ENCODE peak calls at places on chromosome 7, in nine cellular contexts. One of them, this sample, is unnamed.
A peak's percentile ranks its signal among the peaks of the same experiment; 100 is the strongest.

GRCh38 chr7:131581241-131582157 is 25.1 kb upstream of the PODXL start:
- DNase-seq in T-helper 9 cell: no peak
- DNase-seq in activated naive CD4-positive, alpha-beta T cell treated with anti-CD3 and anti-CD28 coated beads for 36 hours: no peak
- DNase-seq in SK-MEL-5: no peak
- DNase-seq in fibroblast of mammary gland: no peak
- DNase-seq in NCI-H748 treated with DMSO at 0.1 percent for 48 hours: no peak
- DNase-seq in activated CD8-positive, alpha-beta memory T cell treated with anti-CD3 and anti-CD28 coated beads, Interleukin-2, amount 50 U/mL, for 48 hours: no peak
- DNase-seq in naive thymus-derived CD4-positive, alpha-beta T cell: no peak
- DNase-seq in RCC 7860: no peak
- DNase-seq in this sample: no peak

GRCh38 chr7:17370901-17371550 is 72.6 kb downstream of the AHR start:
- DNase-seq in SK-MEL-5: no peak
- DNase-seq in RCC 7860: peak; percentile 26
- DNase-seq in naive thymus-derived CD4-positive, alpha-beta T cell: no peak
- DNase-seq in NCI-H748 treated with DMSO at 0.1 percent for 48 hours: no peak
- DNase-seq in T-helper 9 cell: no peak
- DNase-seq in activated CD8-positive, alpha-beta memory T cell treated with anti-CD3 and anti-CD28 coated beads, Interleukin-2, amount 50 U/mL, for 48 hours: no peak
- DNase-seq in activated naive CD4-positive, alpha-beta T cell treated with anti-CD3 and anti-CD28 coated beads for 36 hours: no peak
- DNase-seq in fibroblast of mammary gland: peak; percentile 21
- DNase-seq in this sample: no peak

GRCh38 chr7:2205036-2205780 is 27.5 kb downstream of the MAD1L1 start:
- DNase-seq in RCC 7860: no peak
- DNase-seq in fibroblast of mammary gland: no peak
- DNase-seq in SK-MEL-5: no peak
- DNase-seq in NCI-H748 treated with DMSO at 0.1 percent for 48 hours: no peak
- DNase-seq in T-helper 9 cell: no peak
- DNase-seq in activated CD8-positive, alpha-beta memory T cell treated with anti-CD3 and anti-CD28 coated beads, Interleukin-2, amount 50 U/mL, for 48 hours: no peak
- DNase-seq in naive thymus-derived CD4-positive, alpha-beta T cell: no peak
- DNase-seq in activated naive CD4-positive, alpha-beta T cell treated with anti-CD3 and anti-CD28 coated beads for 36 hours: no peak
- DNase-seq in this sample: no peak

GRCh38 chr7:44396931-44397525 is 71.6 kb upstream of the CAMK2B start:
- DNase-seq in NCI-H748 treated with DMSO at 0.1 percent for 48 hours: no peak
- DNase-seq in activated naive CD4-positive, alpha-beta T cell treated with anti-CD3 and anti-CD28 coated beads for 36 hours: no peak
- DNase-seq in SK-MEL-5: no peak
- DNase-seq in RCC 7860: no peak
- DNase-seq in T-helper 9 cell: no peak
- DNase-seq in naive thymus-derived CD4-positive, alpha-beta T cell: no peak
- DNase-seq in fibroblast of mammary gland: peak; percentile 26
- DNase-seq in activated CD8-positive, alpha-beta memory T cell treated with anti-CD3 and anti-CD28 coated beads, Interleukin-2, amount 50 U/mL, for 48 hours: peak; percentile 40
- DNase-seq in this sample: no peak

GRCh38 chr7:66076459-66077329 is 1.1 kb downstream of the ASL start:
- DNase-seq in T-helper 9 cell: no peak
- DNase-seq in activated CD8-positive, alpha-beta memory T cell treated with anti-CD3 and anti-CD28 coated beads, Interleukin-2, amount 50 U/mL, for 48 hours: no peak
- DNase-seq in NCI-H748 treated with DMSO at 0.1 percent for 48 hours: no peak
- DNase-seq in naive thymus-derived CD4-positive, alpha-beta T cell: no peak
- DNase-seq in SK-MEL-5: no peak
- DNase-seq in RCC 7860: no peak
- DNase-seq in activated naive CD4-positive, alpha-beta T cell treated with anti-CD3 and anti-CD28 coated beads for 36 hours: no peak
- DNase-seq in fibroblast of mammary gland: no peak
- DNase-seq in this sample: no peak

GRCh38 chr7:280461-280860 is 9.5 kb upstream of the FOXL3 start:
- DNase-seq in SK-MEL-5: no peak
- DNase-seq in NCI-H748 treated with DMSO at 0.1 percent for 48 hours: no peak
- DNase-seq in RCC 7860: no peak
- DNase-seq in activated naive CD4-positive, alpha-beta T cell treated with anti-CD3 and anti-CD28 coated beads for 36 hours: no peak
- DNase-seq in activated CD8-positive, alpha-beta memory T cell treated with anti-CD3 and anti-CD28 coated beads, Interleukin-2, amount 50 U/mL, for 48 hours: no peak
- DNase-seq in T-helper 9 cell: no peak
- DNase-seq in naive thymus-derived CD4-positive, alpha-beta T cell: no peak
- DNase-seq in fibroblast of mammary gland: no peak
- DNase-seq in this sample: no peak

GRCh38 chr7:22842383-22842903 is 19.8 kb upstream of the TOMM7 start:
- DNase-seq in RCC 7860: no peak
- DNase-seq in naive thymus-derived CD4-positive, alpha-beta T cell: no peak
- DNase-seq in SK-MEL-5: peak; percentile 100
- DNase-seq in NCI-H748 treated with DMSO at 0.1 percent for 48 hours: no peak
- DNase-seq in T-helper 9 cell: no peak
- DNase-seq in activated naive CD4-positive, alpha-beta T cell treated with anti-CD3 and anti-CD28 coated beads for 36 hours: no peak
- DNase-seq in fibroblast of mammary gland: peak; percentile 21
- DNase-seq in activated CD8-positive, alpha-beta memory T cell treated with anti-CD3 and anti-CD28 coated beads, Interleukin-2, amount 50 U/mL, for 48 hours: no peak
- DNase-seq in this sample: no peak

GRCh38 chr7:6420680-6421079 is 27.1 kb downstream of the DAGLB start:
- DNase-seq in activated naive CD4-positive, alpha-beta T cell treated with anti-CD3 and anti-CD28 coated beads for 36 hours: no peak
- DNase-seq in SK-MEL-5: no peak
- DNase-seq in naive thymus-derived CD4-positive, alpha-beta T cell: no peak
- DNase-seq in NCI-H748 treated with DMSO at 0.1 percent for 48 hours: no peak
- DNase-seq in RCC 7860: no peak
- DNase-seq in T-helper 9 cell: no peak
- DNase-seq in fibroblast of mammary gland: no peak
- DNase-seq in activated CD8-positive, alpha-beta memory T cell treated with anti-CD3 and anti-CD28 coated beads, Interleukin-2, amount 50 U/mL, for 48 hours: no peak
- DNase-seq in this sample: no peak

GRCh38 chr7:32206987-32207386 is 136.8 kb upstream of the PDE1C start:
- DNase-seq in fibroblast of mammary gland: peak; percentile 14
- DNase-seq in RCC 7860: no peak
- DNase-seq in SK-MEL-5: peak; percentile 68
- DNase-seq in activated CD8-positive, alpha-beta memory T cell treated with anti-CD3 and anti-CD28 coated beads, Interleukin-2, amount 50 U/mL, for 48 hours: no peak
- DNase-seq in NCI-H748 treated with DMSO at 0.1 percent for 48 hours: no peak
- DNase-seq in T-helper 9 cell: no peak
- DNase-seq in naive thymus-derived CD4-positive, alpha-beta T cell: no peak
- DNase-seq in activated naive CD4-positive, alpha-beta T cell treated with anti-CD3 and anti-CD28 coated beads for 36 hours: no peak
- DNase-seq in this sample: no peak

GRCh38 chr7:100034871-100035510 is 14.6 kb upstream of the ZSCAN21 start:
- DNase-seq in NCI-H748 treated with DMSO at 0.1 percent for 48 hours: no peak
- DNase-seq in naive thymus-derived CD4-positive, alpha-beta T cell: no peak
- DNase-seq in T-helper 9 cell: no peak
- DNase-seq in fibroblast of mammary gland: peak; percentile 91
- DNase-seq in activated naive CD4-positive, alpha-beta T cell treated with anti-CD3 and anti-CD28 coated beads for 36 hours: no peak
- DNase-seq in SK-MEL-5: peak; percentile 20
- DNase-seq in RCC 7860: peak; percentile 22
- DNase-seq in activated CD8-positive, alpha-beta memory T cell treated with anti-CD3 and anti-CD28 coated beads, Interleukin-2, amount 50 U/mL, for 48 hours: no peak
- DNase-seq in this sample: no peak

GRCh38 chr7:123771846-123772245 is 23.0 kb upstream of the WASL start:
- DNase-seq in activated CD8-positive, alpha-beta memory T cell treated with anti-CD3 and anti-CD28 coated beads, Interleukin-2, amount 50 U/mL, for 48 hours: no peak
- DNase-seq in activated naive CD4-positive, alpha-beta T cell treated with anti-CD3 and anti-CD28 coated beads for 36 hours: no peak
- DNase-seq in SK-MEL-5: no peak
- DNase-seq in naive thymus-derived CD4-positive, alpha-beta T cell: no peak
- DNase-seq in fibroblast of mammary gland: no peak
- DNase-seq in RCC 7860: no peak
- DNase-seq in T-helper 9 cell: no peak
- DNase-seq in NCI-H748 treated with DMSO at 0.1 percent for 48 hours: no peak
- DNase-seq in this sample: no peak

GRCh38 chr7:44508328-44508990 is 18.0 kb upstream of the NUDCD3 start:
- DNase-seq in RCC 7860: no peak
- DNase-seq in fibroblast of mammary gland: no peak
- DNase-seq in activated naive CD4-positive, alpha-beta T cell treated with anti-CD3 and anti-CD28 coated beads for 36 hours: peak; percentile 44
- DNase-seq in naive thymus-derived CD4-positive, alpha-beta T cell: no peak
- DNase-seq in T-helper 9 cell: no peak
- DNase-seq in SK-MEL-5: no peak
- DNase-seq in NCI-H748 treated with DMSO at 0.1 percent for 48 hours: no peak
- DNase-seq in activated CD8-positive, alpha-beta memory T cell treated with anti-CD3 and anti-CD28 coated beads, Interleukin-2, amount 50 U/mL, for 48 hours: no peak
- DNase-seq in this sample: peak; percentile 22

GRCh38 chr7:71482284-71482683 is 350.3 kb downstream of the GALNT17 start:
- DNase-seq in naive thymus-derived CD4-positive, alpha-beta T cell: no peak
- DNase-seq in activated naive CD4-positive, alpha-beta T cell treated with anti-CD3 and anti-CD28 coated beads for 36 hours: no peak
- DNase-seq in activated CD8-positive, alpha-beta memory T cell treated with anti-CD3 and anti-CD28 coated beads, Interleukin-2, amount 50 U/mL, for 48 hours: no peak
- DNase-seq in T-helper 9 cell: no peak
- DNase-seq in RCC 7860: no peak
- DNase-seq in NCI-H748 treated with DMSO at 0.1 percent for 48 hours: peak; percentile 31
- DNase-seq in SK-MEL-5: no peak
- DNase-seq in fibroblast of mammary gland: no peak
- DNase-seq in this sample: no peak

GRCh38 chr7:99617187-99617781 is 538 bp downstream of the ZSCAN25 start:
- DNase-seq in NCI-H748 treated with DMSO at 0.1 percent for 48 hours: no peak
- DNase-seq in activated naive CD4-positive, alpha-beta T cell treated with anti-CD3 and anti-CD28 coated beads for 36 hours: no peak
- DNase-seq in SK-MEL-5: no peak
- DNase-seq in T-helper 9 cell: no peak
- DNase-seq in naive thymus-derived CD4-positive, alpha-beta T cell: no peak
- DNase-seq in RCC 7860: no peak
- DNase-seq in fibroblast of mammary gland: no peak
- DNase-seq in activated CD8-positive, alpha-beta memory T cell treated with anti-CD3 and anti-CD28 coated beads, Interleukin-2, amount 50 U/mL, for 48 hours: peak; percentile 52
- DNase-seq in this sample: no peak

GRCh38 chr7:117780832-117781231 is 92.4 kb downstream of the CTTNBP2 start:
- DNase-seq in fibroblast of mammary gland: peak; percentile 10
- DNase-seq in activated CD8-positive, alpha-beta memory T cell treated with anti-CD3 and anti-CD28 coated beads, Interleukin-2, amount 50 U/mL, for 48 hours: no peak
- DNase-seq in RCC 7860: no peak
- DNase-seq in T-helper 9 cell: no peak
- DNase-seq in SK-MEL-5: peak; percentile 58
- DNase-seq in NCI-H748 treated with DMSO at 0.1 percent for 48 hours: no peak
- DNase-seq in activated naive CD4-positive, alpha-beta T cell treated with anti-CD3 and anti-CD28 coated beads for 36 hours: no peak
- DNase-seq in naive thymus-derived CD4-positive, alpha-beta T cell: no peak
- DNase-seq in this sample: no peak

GRCh38 chr7:101488826-101489572 is 126.3 kb downstream of the COL26A1 start:
- DNase-seq in activated naive CD4-positive, alpha-beta T cell treated with anti-CD3 and anti-CD28 coated beads for 36 hours: no peak
- DNase-seq in fibroblast of mammary gland: no peak
- DNase-seq in SK-MEL-5: peak; percentile 33
- DNase-seq in NCI-H748 treated with DMSO at 0.1 percent for 48 hours: no peak
- DNase-seq in RCC 7860: no peak
- DNase-seq in T-helper 9 cell: no peak
- DNase-seq in activated CD8-positive, alpha-beta memory T cell treated with anti-CD3 and anti-CD28 coated beads, Interleukin-2, amount 50 U/mL, for 48 hours: no peak
- DNase-seq in naive thymus-derived CD4-positive, alpha-beta T cell: no peak
- DNase-seq in this sample: no peak

GRCh38 chr7:116231543-116232401 is 21.4 kb downstream of the TES start:
- DNase-seq in activated naive CD4-positive, alpha-beta T cell treated with anti-CD3 and anti-CD28 coated beads for 36 hours: no peak
- DNase-seq in NCI-H748 treated with DMSO at 0.1 percent for 48 hours: no peak
- DNase-seq in SK-MEL-5: peak; percentile 63
- DNase-seq in RCC 7860: peak; percentile 43
- DNase-seq in fibroblast of mammary gland: peak; percentile 74
- DNase-seq in activated CD8-positive, alpha-beta memory T cell treated with anti-CD3 and anti-CD28 coated beads, Interleukin-2, amount 50 U/mL, for 48 hours: no peak
- DNase-seq in T-helper 9 cell: no peak
- DNase-seq in naive thymus-derived CD4-positive, alpha-beta T cell: no peak
- DNase-seq in this sample: no peak

GRCh38 chr7:53101026-53101425 is 65.6 kb downstream of the POM121L12 start:
- DNase-seq in activated CD8-positive, alpha-beta memory T cell treated with anti-CD3 and anti-CD28 coated beads, Interleukin-2, amount 50 U/mL, for 48 hours: no peak
- DNase-seq in naive thymus-derived CD4-positive, alpha-beta T cell: no peak
- DNase-seq in SK-MEL-5: no peak
- DNase-seq in T-helper 9 cell: no peak
- DNase-seq in RCC 7860: no peak
- DNase-seq in activated naive CD4-positive, alpha-beta T cell treated with anti-CD3 and anti-CD28 coated beads for 36 hours: no peak
- DNase-seq in NCI-H748 treated with DMSO at 0.1 percent for 48 hours: no peak
- DNase-seq in fibroblast of mammary gland: no peak
- DNase-seq in this sample: no peak

GRCh38 chr7:24073651-24074420 is 210.2 kb upstream of the NPY start:
- DNase-seq in NCI-H748 treated with DMSO at 0.1 percent for 48 hours: no peak
- DNase-seq in naive thymus-derived CD4-positive, alpha-beta T cell: no peak
- DNase-seq in T-helper 9 cell: no peak
- DNase-seq in activated naive CD4-positive, alpha-beta T cell treated with anti-CD3 and anti-CD28 coated beads for 36 hours: no peak
- DNase-seq in RCC 7860: no peak
- DNase-seq in activated CD8-positive, alpha-beta memory T cell treated with anti-CD3 and anti-CD28 coated beads, Interleukin-2, amount 50 U/mL, for 48 hours: no peak
- DNase-seq in fibroblast of mammary gland: no peak
- DNase-seq in SK-MEL-5: no peak
- DNase-seq in this sample: no peak

GRCh38 chr7:27179503-27180430 is 5.3 kb downstream of the HOXA11 start:
- DNase-seq in NCI-H748 treated with DMSO at 0.1 percent for 48 hours: no peak
- DNase-seq in fibroblast of mammary gland: peak; percentile 69
- DNase-seq in activated CD8-positive, alpha-beta memory T cell treated with anti-CD3 and anti-CD28 coated beads, Interleukin-2, amount 50 U/mL, for 48 hours: peak; percentile 91
- DNase-seq in RCC 7860: peak; percentile 82
- DNase-seq in naive thymus-derived CD4-positive, alpha-beta T cell: peak; percentile 73
- DNase-seq in activated naive CD4-positive, alpha-beta T cell treated with anti-CD3 and anti-CD28 coated beads for 36 hours: peak; percentile 57
- DNase-seq in SK-MEL-5: no peak
- DNase-seq in T-helper 9 cell: peak; percentile 58
- DNase-seq in this sample: peak; percentile 68

GRCh38 chr7:7131273-7131672 is 51.1 kb upstream of the C1GALT1 start:
- DNase-seq in activated naive CD4-positive, alpha-beta T cell treated with anti-CD3 and anti-CD28 coated beads for 36 hours: no peak
- DNase-seq in activated CD8-positive, alpha-beta memory T cell treated with anti-CD3 and anti-CD28 coated beads, Interleukin-2, amount 50 U/mL, for 48 hours: no peak
- DNase-seq in RCC 7860: no peak
- DNase-seq in NCI-H748 treated with DMSO at 0.1 percent for 48 hours: no peak
- DNase-seq in SK-MEL-5: no peak
- DNase-seq in fibroblast of mammary gland: no peak
- DNase-seq in naive thymus-derived CD4-positive, alpha-beta T cell: no peak
- DNase-seq in T-helper 9 cell: no peak
- DNase-seq in this sample: no peak

GRCh38 chr7:69443136-69443535 is 155.1 kb upstream of the AUTS2 start:
- DNase-seq in SK-MEL-5: no peak
- DNase-seq in RCC 7860: no peak
- DNase-seq in fibroblast of mammary gland: no peak
- DNase-seq in T-helper 9 cell: no peak
- DNase-seq in activated CD8-positive, alpha-beta memory T cell treated with anti-CD3 and anti-CD28 coated beads, Interleukin-2, amount 50 U/mL, for 48 hours: no peak
- DNase-seq in activated naive CD4-positive, alpha-beta T cell treated with anti-CD3 and anti-CD28 coated beads for 36 hours: no peak
- DNase-seq in NCI-H748 treated with DMSO at 0.1 percent for 48 hours: no peak
- DNase-seq in naive thymus-derived CD4-positive, alpha-beta T cell: no peak
- DNase-seq in this sample: no peak

GRCh38 chr7:55549457-55549856 is 22.8 kb downstream of the VOPP1 start:
- DNase-seq in activated CD8-positive, alpha-beta memory T cell treated with anti-CD3 and anti-CD28 coated beads, Interleukin-2, amount 50 U/mL, for 48 hours: no peak
- DNase-seq in naive thymus-derived CD4-positive, alpha-beta T cell: no peak
- DNase-seq in RCC 7860: no peak
- DNase-seq in SK-MEL-5: no peak
- DNase-seq in NCI-H748 treated with DMSO at 0.1 percent for 48 hours: no peak
- DNase-seq in T-helper 9 cell: no peak
- DNase-seq in activated naive CD4-positive, alpha-beta T cell treated with anti-CD3 and anti-CD28 coated beads for 36 hours: no peak
- DNase-seq in fibroblast of mammary gland: no peak
- DNase-seq in this sample: peak; percentile 3